ENCODE peak calls at places on chromosomes 5 and 9, in nine cellular contexts. One of them, this sample, is unnamed.

GRCh38 chr5:76701298-76701697 is 14.6 kb upstream of the F2R start:
- DNase-seq in ovary: no peak
- DNase-seq in heart left ventricle: peak; percentile 33
- DNase-seq in transverse colon: no peak
- DNase-seq in Peyer's patch: no peak
- DNase-seq in tibial nerve: peak; percentile 41
- DNase-seq in A549: no peak
- DNase-seq in H1: no peak
- DNase-seq in HCT116: no peak
- DNase-seq in this sample: peak; percentile 80

GRCh38 chr5:6215891-6216290 is 162.5 kb downstream of the MED10 start:
- DNase-seq in ovary: no peak
- DNase-seq in heart left ventricle: no peak
- DNase-seq in transverse colon: no peak
- DNase-seq in Peyer's patch: no peak
- DNase-seq in tibial nerve: no peak
- DNase-seq in A549: no peak
- DNase-seq in H1: no peak
- DNase-seq in HCT116: no peak
- DNase-seq in this sample: no peak

GRCh38 chr5:133916479-133916878 is 51.9 kb downstream of the C5orf15 start:
- DNase-seq in ovary: no peak
- DNase-seq in heart left ventricle: no peak
- DNase-seq in transverse colon: no peak
- DNase-seq in Peyer's patch: no peak
- DNase-seq in tibial nerve: no peak
- DNase-seq in A549: no peak
- DNase-seq in H1: no peak
- DNase-seq in HCT116: no peak
- DNase-seq in this sample: no peak

GRCh38 chr9:126682928-126683697 is 69.4 kb downstream of the LMX1B start:
- DNase-seq in ovary: peak; percentile 75
- DNase-seq in heart left ventricle: peak; percentile 47
- DNase-seq in transverse colon: no peak
- DNase-seq in Peyer's patch: no peak
- DNase-seq in tibial nerve: no peak
- DNase-seq in A549: no peak
- DNase-seq in H1: no peak
- DNase-seq in HCT116: no peak
- DNase-seq in this sample: no peak

GRCh38 chr9:138022756-138023393 is 145.3 kb downstream of the CACNA1B start:
- DNase-seq in ovary: no peak
- DNase-seq in heart left ventricle: no peak
- DNase-seq in transverse colon: no peak
- DNase-seq in Peyer's patch: no peak
- DNase-seq in tibial nerve: no peak
- DNase-seq in A549: no peak
- DNase-seq in H1: no peak
- DNase-seq in HCT116: no peak
- DNase-seq in this sample: peak; percentile 75

GRCh38 chr9:125486576-125486975 is 220.4 kb downstream of the MAPKAP1 start:
- DNase-seq in ovary: no peak
- DNase-seq in heart left ventricle: peak; percentile 91
- DNase-seq in transverse colon: peak; percentile 22
- DNase-seq in Peyer's patch: no peak
- DNase-seq in tibial nerve: no peak
- DNase-seq in A549: no peak
- DNase-seq in H1: no peak
- DNase-seq in HCT116: no peak
- DNase-seq in this sample: peak; percentile 71

GRCh38 chr5:138754699-138755057 is 1.5 kb downstream of the CTNNA1 start:
- DNase-seq in ovary: no peak
- DNase-seq in heart left ventricle: no peak
- DNase-seq in transverse colon: no peak
- DNase-seq in Peyer's patch: no peak
- DNase-seq in tibial nerve: no peak
- DNase-seq in A549: no peak
- DNase-seq in H1: no peak
- DNase-seq in HCT116: peak; percentile 39
- DNase-seq in this sample: no peak

GRCh38 chr9:21558627-21559401 is 76.7 kb upstream of the IFNE start:
- DNase-seq in ovary: no peak
- DNase-seq in heart left ventricle: no peak
- DNase-seq in transverse colon: no peak
- DNase-seq in Peyer's patch: no peak
- DNase-seq in tibial nerve: no peak
- DNase-seq in A549: no peak
- DNase-seq in H1: no peak
- DNase-seq in HCT116: no peak
- DNase-seq in this sample: no peak

GRCh38 chr9:35760651-35761050 is 6.6 kb upstream of the MSMP start:
- DNase-seq in ovary: no peak
- DNase-seq in heart left ventricle: no peak
- DNase-seq in transverse colon: no peak
- DNase-seq in Peyer's patch: no peak
- DNase-seq in tibial nerve: no peak
- DNase-seq in A549: no peak
- DNase-seq in H1: no peak
- DNase-seq in HCT116: no peak
- DNase-seq in this sample: no peak

GRCh38 chr5:9715891-9716335 is 85.8 kb upstream of the TAS2R1 start:
- DNase-seq in ovary: no peak
- DNase-seq in heart left ventricle: no peak
- DNase-seq in transverse colon: no peak
- DNase-seq in Peyer's patch: no peak
- DNase-seq in tibial nerve: no peak
- DNase-seq in A549: no peak
- DNase-seq in H1: no peak
- DNase-seq in HCT116: no peak
- DNase-seq in this sample: no peak

GRCh38 chr9:71767421-71768321 is 642 bp downstream of the CEMIP2 start:
- DNase-seq in ovary: peak; percentile 37
- DNase-seq in heart left ventricle: no peak
- DNase-seq in transverse colon: peak; percentile 47
- DNase-seq in Peyer's patch: no peak
- DNase-seq in tibial nerve: no peak
- DNase-seq in A549: no peak
- DNase-seq in H1: no peak
- DNase-seq in HCT116: no peak
- DNase-seq in this sample: peak; percentile 87

GRCh38 chr9:95004452-95005275 is 278.2 kb downstream of the AOPEP start:
- DNase-seq in ovary: peak; percentile 74
- DNase-seq in heart left ventricle: peak; percentile 78
- DNase-seq in transverse colon: peak; percentile 76
- DNase-seq in Peyer's patch: no peak
- DNase-seq in tibial nerve: no peak
- DNase-seq in A549: no peak
- DNase-seq in H1: no peak
- DNase-seq in HCT116: no peak
- DNase-seq in this sample: no peak

GRCh38 chr9:128919409-128919808 is 1.4 kb upstream of the PHYHD1 start:
- DNase-seq in ovary: peak; percentile 65
- DNase-seq in heart left ventricle: no peak
- DNase-seq in transverse colon: no peak
- DNase-seq in Peyer's patch: no peak
- DNase-seq in tibial nerve: no peak
- DNase-seq in A549: no peak
- DNase-seq in H1: no peak
- DNase-seq in HCT116: no peak
- DNase-seq in this sample: no peak

GRCh38 chr9:107243757-107244156 is 39.3 kb upstream of the RAD23B start:
- DNase-seq in ovary: no peak
- DNase-seq in heart left ventricle: no peak
- DNase-seq in transverse colon: peak; percentile 65
- DNase-seq in Peyer's patch: no peak
- DNase-seq in tibial nerve: no peak
- DNase-seq in A549: no peak
- DNase-seq in H1: no peak
- DNase-seq in HCT116: peak; percentile 99
- DNase-seq in this sample: peak; percentile 62

GRCh38 chr9:87592554-87593394 is 95.1 kb downstream of the DAPK1 start:
- DNase-seq in ovary: peak; percentile 77
- DNase-seq in heart left ventricle: peak; percentile 80
- DNase-seq in transverse colon: peak; percentile 33
- DNase-seq in Peyer's patch: no peak
- DNase-seq in tibial nerve: no peak
- DNase-seq in A549: no peak
- DNase-seq in H1: no peak
- DNase-seq in HCT116: no peak
- DNase-seq in this sample: no peak

GRCh38 chr5:179494774-179495173 is 55.6 kb upstream of the RUFY1 start:
- DNase-seq in ovary: no peak
- DNase-seq in heart left ventricle: no peak
- DNase-seq in transverse colon: no peak
- DNase-seq in Peyer's patch: no peak
- DNase-seq in tibial nerve: no peak
- DNase-seq in A549: no peak
- DNase-seq in H1: no peak
- DNase-seq in HCT116: no peak
- DNase-seq in this sample: no peak

GRCh38 chr5:179497636-179498365 is 52.6 kb upstream of the RUFY1 start:
- DNase-seq in ovary: no peak
- DNase-seq in heart left ventricle: no peak
- DNase-seq in transverse colon: no peak
- DNase-seq in Peyer's patch: no peak
- DNase-seq in tibial nerve: no peak
- DNase-seq in A549: no peak
- DNase-seq in H1: no peak
- DNase-seq in HCT116: no peak
- DNase-seq in this sample: no peak

DNA sequence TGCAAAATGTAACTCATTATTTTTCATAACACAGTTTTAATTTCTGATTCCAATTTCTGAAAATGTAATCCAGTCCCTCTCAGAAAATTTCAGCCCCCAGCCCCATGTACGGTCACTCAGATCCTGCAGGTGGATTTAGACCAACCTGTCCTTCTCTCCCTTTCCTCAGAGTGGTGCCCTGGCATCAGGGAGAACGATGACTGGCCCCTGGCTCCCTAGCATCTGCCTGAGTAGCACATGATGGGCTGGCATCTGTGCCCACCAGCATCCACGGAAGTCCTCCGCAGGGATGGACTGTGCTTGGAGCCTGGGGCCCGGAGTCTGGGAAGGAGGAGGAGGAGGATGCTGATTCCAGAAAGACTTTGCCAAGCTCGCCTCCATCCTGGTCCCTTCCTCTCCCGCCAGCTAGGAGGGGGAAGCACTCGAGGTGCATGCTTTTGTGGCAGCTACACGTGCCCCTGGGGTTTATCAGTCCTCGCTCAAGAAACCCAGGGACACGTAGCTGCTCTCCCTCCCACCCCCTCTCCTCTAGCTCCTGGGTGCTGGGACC is 54.4 kb upstream of the RUFY1 start:
- DNase-seq in ovary: no peak
- DNase-seq in heart left ventricle: no peak
- DNase-seq in transverse colon: no peak
- DNase-seq in Peyer's patch: no peak
- DNase-seq in tibial nerve: no peak
- DNase-seq in A549: no peak
- DNase-seq in H1: no peak
- DNase-seq in HCT116: no peak
- DNase-seq in this sample: no peak
- TF ChIP-seq CTCF in ovary: no peak
- TF ChIP-seq CTCF in heart left ventricle: no peak
- TF ChIP-seq CTCF in transverse colon: no peak
- TF ChIP-seq CTCF in Peyer's patch: no peak
- TF ChIP-seq CTCF in tibial nerve: no peak
- TF ChIP-seq CTCF in A549: peak; percentile 13
- TF ChIP-seq CTCF in H1: peak; percentile 53
- TF ChIP-seq CTCF in HCT116: no peak
- TF ChIP-seq CTCF in this sample: no peak

DNA sequence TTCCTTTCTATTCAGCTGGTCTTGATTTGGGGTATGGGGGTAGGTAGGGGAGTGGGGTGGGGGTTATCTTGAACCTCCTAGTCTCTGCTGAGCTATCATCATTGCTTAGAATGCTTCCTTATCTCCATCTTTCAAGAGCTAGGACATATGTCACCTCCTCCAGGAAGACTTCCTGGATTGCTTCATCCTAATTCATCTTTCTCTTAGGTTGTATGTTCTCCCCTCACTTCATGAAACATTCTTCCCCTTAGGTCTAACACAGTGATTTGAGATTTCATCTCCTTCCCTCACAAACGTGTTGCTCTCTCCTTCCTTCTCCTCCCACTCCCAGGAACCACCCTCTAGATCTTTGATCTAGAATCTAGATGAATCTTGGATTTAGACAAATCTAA is 2.4 kb upstream of the SYNPO start:
- DNase-seq in ovary: no peak
- DNase-seq in heart left ventricle: no peak
- DNase-seq in transverse colon: no peak
- DNase-seq in Peyer's patch: no peak
- DNase-seq in tibial nerve: no peak
- DNase-seq in A549: no peak
- DNase-seq in H1: no peak
- DNase-seq in HCT116: no peak
- DNase-seq in this sample: no peak
- H3K4me3 ChIP-seq in ovary: no peak overlapping the region
- H3K4me3 ChIP-seq in heart left ventricle: no peak overlapping the region
- H3K4me3 ChIP-seq in transverse colon: no peak overlapping the region
- H3K4me3 ChIP-seq in Peyer's patch: no peak overlapping the region
- H3K4me3 ChIP-seq in tibial nerve: no peak overlapping the region
- H3K4me3 ChIP-seq in A549: peak overlapping the region; percentile 14
- H3K4me3 ChIP-seq in H1: no peak overlapping the region
- H3K4me3 ChIP-seq in HCT116: no peak overlapping the region
- H3K4me3 ChIP-seq in this sample: no peak overlapping the region

GRCh38 chr9:130498918-130499698 is 54.3 kb downstream of the ASS1 start:
- DNase-seq in ovary: no peak
- DNase-seq in heart left ventricle: no peak
- DNase-seq in transverse colon: no peak
- DNase-seq in Peyer's patch: no peak
- DNase-seq in tibial nerve: no peak
- DNase-seq in A549: no peak
- DNase-seq in H1: no peak
- DNase-seq in HCT116: no peak
- DNase-seq in this sample: no peak
- TF ChIP-seq POLR2A in ovary: no peak
- TF ChIP-seq POLR2A in heart left ventricle: no peak
- TF ChIP-seq POLR2A in transverse colon: no peak
- TF ChIP-seq POLR2A in Peyer's patch: no peak
- TF ChIP-seq POLR2A in tibial nerve: no peak
- TF ChIP-seq POLR2A in A549: no peak
- TF ChIP-seq POLR2A in H1: no peak
- TF ChIP-seq POLR2A in HCT116: no peak
- TF ChIP-seq POLR2A in this sample: no peak

GRCh38 chr9:133924453-133924852 is 67.7 kb downstream of the VAV2 start:
- DNase-seq in ovary: no peak
- DNase-seq in heart left ventricle: no peak
- DNase-seq in transverse colon: no peak
- DNase-seq in Peyer's patch: no peak
- DNase-seq in tibial nerve: no peak
- DNase-seq in A549: no peak
- DNase-seq in H1: no peak
- DNase-seq in HCT116: no peak
- DNase-seq in this sample: no peak
- TF ChIP-seq CTCF in ovary: no peak
- TF ChIP-seq CTCF in heart left ventricle: no peak
- TF ChIP-seq CTCF in transverse colon: no peak
- TF ChIP-seq CTCF in Peyer's patch: no peak
- TF ChIP-seq CTCF in tibial nerve: no peak
- TF ChIP-seq CTCF in A549: no peak
- TF ChIP-seq CTCF in H1: peak; percentile 10
- TF ChIP-seq CTCF in HCT116: no peak
- TF ChIP-seq CTCF in this sample: no peak

This sample was measured in lower leg skin.